ENCODE peak calls at places on chromosomes 16 and 17, in seven cellular contexts. One of them, this sample, is unnamed.

GRCh38 chr17:51035436-51035835 is 85.2 kb downstream of the SPAG9 start:
- DNase-seq in HepG2: no peak
- DNase-seq in GM23338: peak
- DNase-seq in HL-60: peak
- DNase-seq in HCT116: no peak
- DNase-seq in SK-N-SH: no peak
- DNase-seq in K562: no peak
- DNase-seq in this sample: no peak

GRCh38 chr16:8691728-8692127 is 17.3 kb downstream of the ABAT start:
- DNase-seq in HepG2: no peak
- DNase-seq in HCT116: no peak
- DNase-seq in K562: no peak
- DNase-seq in GM23338: no peak
- DNase-seq in SK-N-SH: no peak
- DNase-seq in HL-60: no peak
- DNase-seq in this sample: no peak

GRCh38 chr16:78677332-78677731 is 577.9 kb downstream of the WWOX start:
- DNase-seq in HL-60: no peak
- DNase-seq in HCT116: no peak
- DNase-seq in SK-N-SH: no peak
- DNase-seq in HepG2: no peak
- DNase-seq in GM23338: no peak
- DNase-seq in K562: no peak
- DNase-seq in this sample: no peak

GRCh38 chr16:86878290-86879160 is 300.2 kb downstream of the FOXL1 start:
- DNase-seq in GM23338: no peak
- DNase-seq in SK-N-SH: no peak
- DNase-seq in HCT116: no peak
- DNase-seq in HL-60: no peak
- DNase-seq in K562: no peak
- DNase-seq in HepG2: no peak
- DNase-seq in this sample: no peak

GRCh38 chr17:13437966-13438779 is 163.6 kb downstream of the HS3ST3A1 start:
- DNase-seq in GM23338: no peak
- DNase-seq in HepG2: peak
- DNase-seq in HCT116: no peak
- DNase-seq in SK-N-SH: no peak
- DNase-seq in K562: no peak
- DNase-seq in HL-60: no peak
- DNase-seq in this sample: no peak

GRCh38 chr17:76534831-76535732 is 2.4 kb downstream of the CYGB start:
- DNase-seq in GM23338: no peak
- DNase-seq in K562: no peak
- DNase-seq in HL-60: no peak
- DNase-seq in HCT116: no peak
- DNase-seq in HepG2: no peak
- DNase-seq in SK-N-SH: peak
- DNase-seq in this sample: no peak

GRCh38 chr17:42577140-42577531 is 393 bp downstream of the PSMC3IP start:
- DNase-seq in GM23338: peak
- DNase-seq in HL-60: no peak
- DNase-seq in K562: no peak
- DNase-seq in HepG2: no peak
- DNase-seq in SK-N-SH: no peak
- DNase-seq in HCT116: no peak
- DNase-seq in this sample: no peak

GRCh38 chr16:1089439-1089821 is 6.6 kb downstream of the C1QTNF8 start:
- DNase-seq in HL-60: no peak
- DNase-seq in HCT116: no peak
- DNase-seq in K562: no peak
- DNase-seq in SK-N-SH: no peak
- DNase-seq in HepG2: no peak
- DNase-seq in GM23338: no peak
- DNase-seq in this sample: no peak

GRCh38 chr17:31058958-31059357 is 35.8 kb upstream of the NF1 start:
- DNase-seq in GM23338: no peak
- DNase-seq in HepG2: no peak
- DNase-seq in HL-60: peak
- DNase-seq in K562: no peak
- DNase-seq in HCT116: no peak
- DNase-seq in SK-N-SH: no peak
- DNase-seq in this sample: no peak

GRCh38 chr17:27244481-27245223 is 49.3 kb upstream of the WSB1 start:
- DNase-seq in HepG2: peak
- DNase-seq in K562: no peak
- DNase-seq in SK-N-SH: no peak
- DNase-seq in GM23338: peak
- DNase-seq in HCT116: no peak
- DNase-seq in HL-60: peak
- DNase-seq in this sample: no peak
- TF ChIP-seq POLR2AphosphoS5 in HepG2: no peak
- TF ChIP-seq POLR2AphosphoS5 in K562: no peak
- TF ChIP-seq POLR2AphosphoS5 in SK-N-SH: no peak
- TF ChIP-seq POLR2AphosphoS5 in GM23338: no peak
- TF ChIP-seq POLR2AphosphoS5 in HCT116: no peak
- TF ChIP-seq POLR2AphosphoS5 in HL-60: peak
- TF ChIP-seq POLR2AphosphoS5 in this sample: no peak

DNA sequence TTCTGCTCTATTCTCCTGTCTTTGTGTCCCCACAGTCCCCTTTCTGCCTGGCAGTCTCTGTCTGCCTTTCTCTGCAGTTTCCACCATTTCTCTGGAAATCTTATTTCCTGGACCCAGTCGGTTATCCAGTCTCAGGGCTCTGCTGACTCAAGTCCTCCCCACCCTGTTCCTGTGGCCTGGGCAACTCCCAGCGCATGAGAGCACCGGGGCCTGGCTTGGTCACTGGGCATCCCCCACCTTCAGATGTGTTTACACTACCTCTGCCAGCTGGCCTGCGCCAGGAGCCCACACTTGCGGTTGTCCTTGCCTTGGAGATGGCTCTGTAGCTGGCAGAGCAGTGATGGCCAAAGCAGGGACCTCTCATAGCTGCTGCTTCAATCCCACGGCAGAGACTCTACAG is 17.2 kb downstream of the GUCY2D start:
- DNase-seq in SK-N-SH: no peak
- DNase-seq in HepG2: no peak
- DNase-seq in GM23338: no peak
- DNase-seq in HL-60: no peak
- DNase-seq in HCT116: no peak
- DNase-seq in K562: no peak
- DNase-seq in this sample: no peak
- TF ChIP-seq REST in SK-N-SH: no peak
- TF ChIP-seq REST in HepG2: no peak
- TF ChIP-seq REST in GM23338: no peak
- TF ChIP-seq REST in HL-60: no peak
- TF ChIP-seq REST in HCT116: no peak
- TF ChIP-seq REST in K562: no peak
- TF ChIP-seq REST in this sample: no peak

DNA sequence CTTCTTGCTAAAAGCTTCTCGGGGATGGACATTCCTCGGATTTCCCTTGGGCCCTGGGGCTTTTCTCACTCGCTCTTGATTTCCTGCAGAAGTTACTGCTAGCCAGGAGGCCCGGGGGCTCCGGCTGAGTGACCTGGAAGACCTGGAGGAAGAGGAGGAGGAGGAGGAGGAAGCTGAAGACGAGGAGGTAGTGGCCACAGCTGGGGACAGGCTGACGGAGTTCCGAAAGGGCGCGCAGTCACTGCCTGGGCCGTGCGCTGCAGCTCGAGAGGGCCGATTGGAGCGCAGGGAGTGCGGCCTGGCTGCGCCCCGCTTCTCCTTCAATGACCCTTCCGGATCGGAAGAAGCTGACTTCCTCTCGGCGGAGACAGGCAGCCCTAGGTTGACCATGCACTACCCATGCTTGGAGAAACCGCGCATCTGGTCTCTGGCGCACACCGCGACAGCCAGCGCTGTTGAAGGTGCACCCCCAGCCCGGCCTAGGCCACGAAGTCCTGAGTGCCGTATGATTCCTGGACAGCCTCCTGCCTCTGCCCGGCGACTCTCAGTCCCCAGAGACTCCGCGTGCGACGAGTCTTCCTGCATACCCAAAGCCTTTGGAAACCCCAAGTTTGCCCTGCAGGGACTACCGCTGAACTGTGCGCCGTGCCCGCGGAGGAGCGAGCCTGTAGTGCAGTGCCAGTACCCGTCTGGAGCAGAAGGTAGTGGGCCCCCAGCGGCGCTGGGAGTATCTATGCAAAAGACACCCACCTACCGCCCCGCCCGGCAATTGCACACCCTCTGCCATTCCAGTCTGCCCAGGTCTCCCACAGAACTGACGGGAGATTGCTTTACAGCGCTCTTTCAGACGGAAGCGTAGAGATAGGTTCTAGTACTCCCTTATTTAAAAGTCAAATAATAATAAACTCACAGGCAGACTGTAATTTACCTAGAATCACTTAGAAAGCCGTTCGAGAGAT is 4.9 kb downstream of the IRX6 start:
- DNase-seq in HCT116: no peak
- DNase-seq in SK-N-SH: no peak
- DNase-seq in GM23338: peak
- DNase-seq in HL-60: no peak
- DNase-seq in HepG2: no peak
- DNase-seq in K562: no peak
- DNase-seq in this sample: no peak
- H3K4me3 ChIP-seq in HCT116: no peak
- H3K4me3 ChIP-seq in SK-N-SH: no peak
- H3K4me3 ChIP-seq in GM23338: peak
- H3K4me3 ChIP-seq in HL-60: no peak
- H3K4me3 ChIP-seq in HepG2: no peak
- H3K4me3 ChIP-seq in K562: no peak
- H3K4me3 ChIP-seq in this sample: no peak

GRCh38 chr16:30534368-30535105 is at the start of gene ZNF747:
- DNase-seq in HL-60: peak
- DNase-seq in K562: peak
- DNase-seq in HCT116: peak
- DNase-seq in GM23338: peak
- DNase-seq in SK-N-SH: peak
- DNase-seq in HepG2: peak
- DNase-seq in this sample: no peak

GRCh38 chr16:30535106-30535776 is 583 bp upstream of the ZNF747 start:
- DNase-seq in HCT116: no peak
- DNase-seq in K562: no peak
- DNase-seq in HL-60: no peak
- DNase-seq in SK-N-SH: no peak
- DNase-seq in HepG2: no peak
- DNase-seq in GM23338: peak
- DNase-seq in this sample: peak

GRCh38 chr16:30533748-30534367 is 800 bp downstream of the ZNF747 start:
- DNase-seq in HL-60: peak
- DNase-seq in SK-N-SH: peak
- DNase-seq in HepG2: no peak
- DNase-seq in GM23338: no peak
- DNase-seq in K562: no peak
- DNase-seq in HCT116: no peak
- DNase-seq in this sample: no peak

GRCh38 chr16:30533146-30533522 is 1.5 kb downstream of the ZNF747 start:
- DNase-seq in HL-60: no peak
- DNase-seq in K562: no peak
- DNase-seq in GM23338: no peak
- DNase-seq in HepG2: no peak
- DNase-seq in SK-N-SH: no peak
- DNase-seq in HCT116: no peak
- DNase-seq in this sample: no peak

DNA sequence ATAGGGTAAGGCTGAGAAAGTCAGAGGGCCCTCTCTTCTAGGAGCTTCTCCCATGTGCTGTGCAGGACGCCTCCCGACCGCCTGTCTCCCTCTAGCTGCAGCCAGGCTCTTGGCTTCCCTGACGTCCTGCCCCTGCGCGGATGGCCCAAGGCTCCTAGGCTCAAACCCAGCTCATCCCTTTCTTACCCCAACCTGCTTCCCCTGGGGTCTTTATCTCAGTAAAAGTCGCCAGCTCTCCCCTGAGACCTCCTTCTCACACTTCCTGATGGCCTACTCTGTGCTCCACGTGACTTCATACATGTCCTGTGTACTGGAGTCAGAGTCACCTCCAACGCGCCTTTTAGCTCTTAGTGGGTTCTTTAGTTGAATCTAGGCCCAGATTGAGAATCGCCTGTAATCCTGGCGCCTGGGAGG is 1.1 kb upstream of the ZNF747 start:
- DNase-seq in HCT116: peak
- DNase-seq in SK-N-SH: peak
- DNase-seq in K562: peak
- DNase-seq in HepG2: peak
- DNase-seq in GM23338: peak
- DNase-seq in HL-60: peak
- DNase-seq in this sample: no peak
- TF ChIP-seq POLR2AphosphoS5 in HCT116: peak
- TF ChIP-seq POLR2AphosphoS5 in SK-N-SH: peak
- TF ChIP-seq POLR2AphosphoS5 in K562: peak
- TF ChIP-seq POLR2AphosphoS5 in HepG2: peak
- TF ChIP-seq POLR2AphosphoS5 in GM23338: no peak
- TF ChIP-seq POLR2AphosphoS5 in HL-60: peak
- TF ChIP-seq POLR2AphosphoS5 in this sample: no peak

GRCh38 chr16:27790546-27791403 is 240.8 kb downstream of the KATNIP start:
- DNase-seq in HepG2: no peak
- DNase-seq in SK-N-SH: no peak
- DNase-seq in HL-60: no peak
- DNase-seq in GM23338: no peak
- DNase-seq in K562: no peak
- DNase-seq in HCT116: no peak
- DNase-seq in this sample: no peak

GRCh38 chr16:27795992-27796614 is 246.2 kb downstream of the KATNIP start:
- DNase-seq in K562: peak
- DNase-seq in GM23338: peak
- DNase-seq in HL-60: peak
- DNase-seq in HCT116: peak
- DNase-seq in SK-N-SH: no peak
- DNase-seq in HepG2: peak
- DNase-seq in this sample: no peak

GRCh38 chr16:27789595-27790241 is 239.8 kb downstream of the KATNIP start:
- DNase-seq in SK-N-SH: no peak
- DNase-seq in HCT116: no peak
- DNase-seq in HepG2: no peak
- DNase-seq in K562: no peak
- DNase-seq in GM23338: no peak
- DNase-seq in HL-60: no peak
- DNase-seq in this sample: no peak

GRCh38 chr16:27791404-27791719 is 241.4 kb downstream of the KATNIP start:
- DNase-seq in HepG2: no peak
- DNase-seq in HCT116: no peak
- DNase-seq in SK-N-SH: no peak
- DNase-seq in HL-60: no peak
- DNase-seq in GM23338: no peak
- DNase-seq in K562: no peak
- DNase-seq in this sample: no peak

GRCh38 chr16:27792486-27793275 is 242.7 kb downstream of the KATNIP start:
- DNase-seq in K562: no peak
- DNase-seq in HepG2: no peak
- DNase-seq in HL-60: no peak
- DNase-seq in SK-N-SH: no peak
- DNase-seq in HCT116: no peak
- DNase-seq in GM23338: no peak
- DNase-seq in this sample: no peak
- TF ChIP-seq REST in K562: no peak
- TF ChIP-seq REST in HepG2: no peak
- TF ChIP-seq REST in HL-60: no peak
- TF ChIP-seq REST in SK-N-SH: no peak
- TF ChIP-seq REST in HCT116: no peak
- TF ChIP-seq REST in GM23338: no peak
- TF ChIP-seq REST in this sample: no peak

This sample was measured in Panc1.